ENCODE peak calls at places on chromosome 7, in four cellular contexts. C is K562, L is GM12891, Y is GM12878. F is an unnamed sample.

GRCh38 chr7:33108591-33108930 is 643 bp downstream of the RP9 start:
- DNase-seq in L (no peak), Y (no peak), C (peak), F (no peak)

GRCh38 chr7:77746824-77747165 is 50.5 kb downstream of the RSBN1L start:
- DNase-seq in Y (no peak), L (no peak), C (no peak), F (no peak)

GRCh38 chr7:55348502-55348901 is 16.6 kb upstream of the LANCL2 start:
- DNase-seq in C (no peak), L (no peak), Y (no peak), F (no peak)

GRCh38 chr7:101617451-101618206 is 11.5 kb downstream of the MYL10 start:
- DNase-seq in Y (no peak), C (no peak), L (no peak), F (no peak)

GRCh38 chr7:55066938-55067337 is 48.1 kb downstream of the EGFR start:
- DNase-seq in C (no peak), L (no peak), Y (no peak), F (no peak)

GRCh38 chr7:16801111-16801542 is 3.7 kb downstream of the AGR2 start:
- DNase-seq in C (peak), Y (no peak), L (peak), F (peak)

GRCh38 chr7:146885231-146885630 is 768.6 kb downstream of the CNTNAP2 start:
- DNase-seq in Y (no peak), L (no peak), C (no peak), F (no peak)

GRCh38 chr7:85115006-85115405 is 71.8 kb downstream of the SEMA3D start:
- DNase-seq in L (no peak), Y (no peak), C (no peak), F (no peak)

GRCh38 chr7:30813466-30813865 is 42.2 kb downstream of the MINDY4 start:
- DNase-seq in C (no peak), L (no peak), Y (no peak), F (no peak)

GRCh38 chr7:129889133-129889854 is 63.5 kb downstream of the UBE2H start:
- DNase-seq in Y (no peak), C (no peak), L (no peak), F (no peak)

DNA sequence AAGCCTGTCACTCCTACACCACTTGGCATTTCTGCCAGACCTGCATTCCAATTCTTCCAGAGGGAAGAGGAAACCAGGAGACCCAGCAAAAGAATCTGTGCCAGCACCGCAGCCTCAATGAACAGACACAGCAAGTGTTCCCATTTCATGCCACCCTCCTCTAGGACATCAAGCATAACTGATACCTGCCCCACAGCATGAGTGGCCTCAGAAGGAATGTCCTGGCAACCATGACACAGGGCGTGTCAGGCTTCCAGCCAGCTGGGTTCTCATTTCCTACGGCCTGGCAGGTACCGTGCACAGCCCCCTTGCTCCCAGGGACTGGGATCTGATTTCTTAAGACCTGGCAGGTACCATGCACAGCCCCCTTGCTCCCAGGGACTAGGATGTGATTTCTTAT is 7.8 kb downstream of the MAD1L1 start:
- DNase-seq in L (no peak), C (no peak), Y (no peak), F (no peak)
- TF ChIP-seq SPI1 in L (no peak), C (no peak), Y (no peak), F (no peak)

GRCh38 chr7:22894585-22894984 is 71.9 kb upstream of the TOMM7 start:
- DNase-seq in C (no peak), Y (no peak), L (no peak), F (no peak)

GRCh38 chr7:22896917-22897316 is 74.3 kb upstream of the TOMM7 start:
- DNase-seq in L (no peak), Y (no peak), C (peak), F (no peak)

GRCh38 chr7:22900784-22901183 is 78.1 kb upstream of the TOMM7 start:
- DNase-seq in L (no peak), C (no peak), Y (no peak), F (no peak)

GRCh38 chr7:22895491-22895890 is 72.8 kb upstream of the TOMM7 start:
- DNase-seq in C (no peak), Y (no peak), L (no peak), F (no peak)

GRCh38 chr7:22900101-22900500 is 77.5 kb upstream of the TOMM7 start:
- DNase-seq in Y (no peak), C (no peak), L (no peak), F (no peak)
- TF ChIP-seq SPI1 in Y (no peak), C (no peak), L (no peak), F (no peak)

GRCh38 chr7:124171068-124171467 is 138.2 kb upstream of the TMEM229A start:
- DNase-seq in L (no peak), C (peak), Y (no peak), F (peak)
- TF ChIP-seq SPI1 in L (no peak), C (no peak), Y (no peak), F (no peak)

DNA sequence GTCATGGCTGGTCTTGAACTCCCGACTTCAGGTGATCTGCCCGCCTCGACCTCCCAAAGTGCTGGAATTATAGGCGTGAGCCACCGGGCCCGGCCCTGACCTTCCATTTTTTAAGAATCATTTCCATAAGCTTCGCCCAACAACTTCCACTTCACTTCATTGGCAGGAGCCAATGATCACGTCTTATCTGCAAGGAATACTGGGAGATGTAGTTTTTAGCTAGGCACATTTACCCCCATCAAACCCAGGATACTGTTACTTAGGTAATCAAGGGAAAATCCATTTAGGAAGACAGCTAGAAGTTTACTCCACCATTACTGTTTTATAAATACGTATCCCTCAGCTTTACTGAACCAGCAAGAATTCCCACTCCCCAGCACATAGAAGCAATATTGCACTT is 3.4 kb upstream of the CDK13 start:
- DNase-seq in C (no peak), L (no peak), Y (no peak), F (no peak)
- TF ChIP-seq SPI1 in C (no peak), L (no peak), Y (no peak), F (no peak)